ENCODE peak calls at places on chromosome 15, in ten cellular contexts. G is AG04449, R is colonic mucosa, P is astrocyte, O is fibroblast of lung, S is neural crest cell, M is psoas muscle, T is tibial artery, W is endothelial cell, X is upper lobe of right lung. Q is an unnamed sample.
A peak's percentile ranks its signal among the peaks of the same experiment; 100 is the strongest.

GRCh38 chr15:62711691-62712454 is 330.7 kb upstream of the TPM1 start:
- DNase-seq in G (no peak), R (no peak), P (peak; percentile 56), O (no peak), S (no peak), M (no peak), T (no peak), W (no peak), X (no peak), Q (no peak)

GRCh38 chr15:69881760-69882159 is 216.0 kb downstream of the TLE3 start:
- DNase-seq in G (no peak), R (no peak), P (no peak), O (no peak), S (no peak), M (no peak), T (no peak), W (no peak), X (no peak), Q (no peak)

GRCh38 chr15:55255714-55256113 is 33.9 kb downstream of the RAB27A start:
- DNase-seq in G (no peak), R (no peak), P (no peak), O (no peak), S (no peak), M (no peak), T (no peak), W (no peak), X (no peak), Q (no peak)

GRCh38 chr15:22878103-22878502 is 39.6 kb downstream of the NIPA2 start:
- DNase-seq in G (no peak), R (no peak), P (no peak), O (no peak), S (no peak), M (no peak), T (no peak), W (no peak), X (no peak), Q (no peak)

GRCh38 chr15:68608206-68608843 is 29.5 kb downstream of the CORO2B start:
- DNase-seq in G (no peak), R (peak; percentile 38), P (no peak), O (peak; percentile 90), S (no peak), M (peak; percentile 91), T (peak; percentile 84), W (no peak), X (no peak), Q (no peak)

GRCh38 chr15:79082363-79083070 is 8.1 kb downstream of the RASGRF1 start:
- DNase-seq in G (no peak), R (no peak), P (no peak), O (no peak), S (no peak), M (no peak), T (no peak), W (no peak), X (peak; percentile 15), Q (no peak)

GRCh38 chr15:101434032-101434920 is 55.2 kb downstream of the PCSK6 start:
- DNase-seq in G (no peak), R (no peak), P (no peak), O (no peak), S (no peak), M (no peak), T (no peak), W (no peak), X (no peak), Q (no peak)

GRCh38 chr15:55254916-55255679 is 34.5 kb downstream of the RAB27A start:
- DNase-seq in G (no peak), R (no peak), P (no peak), O (no peak), S (no peak), M (no peak), T (no peak), W (no peak), X (no peak), Q (no peak)

GRCh38 chr15:82545478-82545877 is 5.2 kb upstream of the RPS17 start:
- DNase-seq in G (no peak), R (no peak), P (no peak), O (no peak), S (no peak), M (no peak), T (no peak), W (no peak), X (no peak), Q (no peak)

GRCh38 chr15:67531379-67532059 is 10.6 kb downstream of the C15orf61 start:
- DNase-seq in G (no peak), R (no peak), P (peak; percentile 60), O (peak; percentile 31), S (no peak), M (no peak), T (no peak), W (no peak), X (no peak), Q (no peak)

GRCh38 chr15:100572362-100572983 is 29.5 kb downstream of the LINS1 start:
- DNase-seq in G (no peak), R (no peak), P (no peak), O (peak; percentile 59), S (no peak), M (no peak), T (no peak), W (no peak), X (no peak), Q (no peak)

GRCh38 chr15:88896339-88897033 is 1.1 kb upstream of the HAPLN3 start:
- DNase-seq in G (no peak), R (no peak), P (no peak), O (no peak), S (peak; percentile 21), M (no peak), T (no peak), W (peak; percentile 77), X (no peak), Q (no peak)

GRCh38 chr15:36658321-36658720 is 78.9 kb downstream of the CDIN1 start:
- DNase-seq in G (no peak), R (no peak), P (no peak), O (peak; percentile 16), S (no peak), M (no peak), T (no peak), W (no peak), X (no peak), Q (no peak)

GRCh38 chr15:63465104-63465503 is 39.3 kb upstream of the USP3 start:
- DNase-seq in G (no peak), R (no peak), P (peak; percentile 71), O (peak; percentile 83), S (no peak), M (no peak), T (no peak), W (no peak), X (no peak), Q (peak; percentile 36)

GRCh38 chr15:100318880-100319279 is 22.9 kb downstream of the ADAMTS17 start:
- DNase-seq in G (no peak), R (no peak), P (no peak), O (no peak), S (no peak), M (no peak), T (no peak), W (no peak), X (no peak), Q (no peak)

DNA sequence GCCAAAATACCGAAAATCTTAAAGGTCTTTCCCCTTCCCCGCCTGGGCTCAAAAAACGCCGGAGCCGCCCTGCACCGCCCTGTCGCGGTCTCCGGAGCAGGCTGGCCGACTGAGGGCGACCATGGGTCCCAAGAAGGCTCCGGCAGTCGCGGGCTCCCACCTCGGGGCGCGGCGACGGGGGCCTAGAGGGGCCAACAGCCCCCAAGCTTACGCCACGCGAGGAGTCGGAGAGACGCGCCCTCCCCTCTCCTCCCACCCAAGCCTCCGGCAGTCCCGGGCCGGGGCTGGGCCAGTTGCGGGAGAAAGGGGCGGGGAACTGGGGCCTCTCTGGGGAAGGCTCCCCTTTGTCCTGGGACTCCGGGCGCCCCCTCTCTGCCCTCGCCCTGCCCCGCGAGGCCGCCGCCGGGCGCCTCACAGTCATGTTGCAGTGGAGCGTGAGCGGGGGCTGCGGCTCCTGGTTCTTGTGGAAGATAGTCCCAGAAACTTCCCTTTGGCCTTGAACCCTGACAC is 69.1 kb downstream of the GOLGA8B start:
- DNase-seq in G (no peak), R (no peak), P (no peak), O (peak; percentile 64), S (no peak), M (peak; percentile 25), T (no peak), W (peak; percentile 26), X (no peak), Q (peak; percentile 3)
- TF ChIP-seq CTCF in G (no peak), R (no peak), P (no peak), O (peak; percentile 2), S (no peak), M (no peak), T (no peak), W (no peak), X (no peak), Q (no peak)

GRCh38 chr15:28190391-28191174 is 91.5 kb upstream of the OCA2 start:
- DNase-seq in G (no peak), R (no peak), P (no peak), O (no peak), S (no peak), M (no peak), T (no peak), W (no peak), X (no peak), Q (no peak)

GRCh38 chr15:28192772-28193171 is 93.7 kb upstream of the OCA2 start:
- DNase-seq in G (no peak), R (no peak), P (no peak), O (no peak), S (no peak), M (no peak), T (no peak), W (no peak), X (no peak), Q (no peak)

DNA sequence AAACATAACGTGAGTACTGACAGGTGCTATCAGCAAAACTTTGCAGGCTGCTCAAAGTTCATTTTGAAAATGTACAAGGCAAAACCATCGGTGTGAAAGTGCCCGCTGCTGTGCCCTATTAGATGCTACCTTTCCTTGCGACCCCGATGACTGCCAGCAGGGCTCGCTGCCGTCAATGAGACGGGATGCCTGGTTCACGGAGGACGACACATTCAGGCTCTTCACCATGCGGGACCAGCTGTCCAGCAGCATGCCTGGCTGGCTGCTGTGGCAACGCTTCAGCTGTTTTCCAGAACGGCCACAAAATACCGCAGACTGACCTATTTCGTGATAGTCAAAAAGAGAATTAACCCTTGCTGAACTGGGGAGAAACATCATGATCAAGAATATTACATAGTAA is 92.7 kb upstream of the OCA2 start:
- DNase-seq in G (no peak), R (no peak), P (peak; percentile 82), O (peak; percentile 84), S (peak; percentile 68), M (peak; percentile 62), T (peak; percentile 34), W (no peak), X (peak; percentile 68), Q (no peak)
- TF ChIP-seq CTCF in G (peak; percentile 46), R (no peak), P (peak; percentile 56), O (peak; percentile 77), S (peak; percentile 60), M (peak; percentile 30), T (peak; percentile 34), W (no peak), X (peak; percentile 35), Q (no peak)

GRCh38 chr15:94135748-94136147 is 95.6 kb upstream of the MCTP2 start:
- DNase-seq in G (no peak), R (no peak), P (no peak), O (no peak), S (no peak), M (no peak), T (no peak), W (no peak), X (no peak), Q (no peak)
- TF ChIP-seq CTCF in G (no peak), R (no peak), P (peak; percentile 8), O (no peak), S (peak; percentile 48), M (no peak), T (no peak), W (no peak), X (no peak), Q (no peak)

GRCh38 chr15:38877471-38877870 is 312.9 kb upstream of the RASGRP1 start:
- DNase-seq in G (no peak), R (no peak), P (no peak), O (no peak), S (no peak), M (no peak), T (no peak), W (no peak), X (no peak), Q (no peak)
- TF ChIP-seq CTCF in G (no peak), R (no peak), P (no peak), O (no peak), S (no peak), M (no peak), T (no peak), W (no peak), X (no peak), Q (no peak)